ENCODE peak calls at places on chromosomes 16 and 17, in five cellular contexts. One of them, this sample, is unnamed.

GRCh38 chr17:60641810-60642220 is 35.8 kb upstream of the BCAS3 start:
- DNase-seq in spleen: no peak
- DNase-seq in stomach: peak; percentile 63
- DNase-seq in uterus: peak; percentile 41
- DNase-seq in endothelial cell of umbilical vein: peak; percentile 87
- DNase-seq in this sample: no peak

GRCh38 chr16:81542609-81543570 is 98.3 kb downstream of the CMIP start:
- DNase-seq in spleen: peak; percentile 71
- DNase-seq in stomach: no peak
- DNase-seq in uterus: no peak
- DNase-seq in endothelial cell of umbilical vein: peak; percentile 45
- DNase-seq in this sample: no peak

GRCh38 chr16:23288209-23288608 is 13.9 kb upstream of the SCNN1B start:
- DNase-seq in spleen: no peak
- DNase-seq in stomach: no peak
- DNase-seq in uterus: no peak
- DNase-seq in endothelial cell of umbilical vein: no peak
- DNase-seq in this sample: no peak

GRCh38 chr17:299546-299945 is 53.1 kb downstream of the RPH3AL start:
- DNase-seq in spleen: peak; percentile 45
- DNase-seq in stomach: no peak
- DNase-seq in uterus: peak; percentile 37
- DNase-seq in endothelial cell of umbilical vein: no peak
- DNase-seq in this sample: no peak

GRCh38 chr17:1498869-1499268 is 6.4 kb upstream of the MYO1C start:
- DNase-seq in spleen: no peak
- DNase-seq in stomach: no peak
- DNase-seq in uterus: no peak
- DNase-seq in endothelial cell of umbilical vein: no peak
- DNase-seq in this sample: no peak

GRCh38 chr17:73304971-73305786 is 6.6 kb downstream of the CDC42EP4 start:
- DNase-seq in spleen: peak; percentile 84
- DNase-seq in stomach: peak; percentile 54
- DNase-seq in uterus: peak; percentile 63
- DNase-seq in endothelial cell of umbilical vein: peak; percentile 80
- DNase-seq in this sample: peak; percentile 65

GRCh38 chr17:72516772-72517399 is 396.1 kb downstream of the SOX9 start:
- DNase-seq in spleen: no peak
- DNase-seq in stomach: no peak
- DNase-seq in uterus: no peak
- DNase-seq in endothelial cell of umbilical vein: no peak
- DNase-seq in this sample: no peak

GRCh38 chr17:80446645-80447405 is 29.6 kb downstream of the NPTX1 start:
- DNase-seq in spleen: no peak
- DNase-seq in stomach: no peak
- DNase-seq in uterus: no peak
- DNase-seq in endothelial cell of umbilical vein: no peak
- DNase-seq in this sample: no peak

GRCh38 chr17:45256114-45256966 is 5.6 kb downstream of the SPATA32 start:
- DNase-seq in spleen: no peak
- DNase-seq in stomach: no peak
- DNase-seq in uterus: no peak
- DNase-seq in endothelial cell of umbilical vein: no peak
- DNase-seq in this sample: no peak

GRCh38 chr17:78922876-78923498 is 2.2 kb downstream of the TIMP2 start:
- DNase-seq in spleen: no peak
- DNase-seq in stomach: no peak
- DNase-seq in uterus: no peak
- DNase-seq in endothelial cell of umbilical vein: no peak
- DNase-seq in this sample: peak; percentile 19

GRCh38 chr17:21105081-21105480 is 21.7 kb upstream of the DHRS7B start:
- DNase-seq in spleen: no peak
- DNase-seq in stomach: no peak
- DNase-seq in uterus: no peak
- DNase-seq in endothelial cell of umbilical vein: no peak
- DNase-seq in this sample: no peak

GRCh38 chr16:70685061-70685937 is 554 bp downstream of the MTSS2 start:
- DNase-seq in spleen: peak; percentile 75
- DNase-seq in stomach: no peak
- DNase-seq in uterus: no peak
- DNase-seq in endothelial cell of umbilical vein: no peak
- DNase-seq in this sample: peak; percentile 70

GRCh38 chr17:49722066-49722465 is 14.3 kb upstream of the SLC35B1 start:
- DNase-seq in spleen: no peak
- DNase-seq in stomach: no peak
- DNase-seq in uterus: no peak
- DNase-seq in endothelial cell of umbilical vein: no peak
- DNase-seq in this sample: no peak

GRCh38 chr17:68649324-68649723 is 48.2 kb upstream of the FAM20A start:
- DNase-seq in spleen: no peak
- DNase-seq in stomach: no peak
- DNase-seq in uterus: no peak
- DNase-seq in endothelial cell of umbilical vein: no peak
- DNase-seq in this sample: no peak

GRCh38 chr17:31216053-31216751 is 80.8 kb downstream of the OMG start:
- DNase-seq in spleen: no peak
- DNase-seq in stomach: no peak
- DNase-seq in uterus: no peak
- DNase-seq in endothelial cell of umbilical vein: peak; percentile 68
- DNase-seq in this sample: no peak

GRCh38 chr17:43170766-43171681 is at the start of gene NBR1:
- DNase-seq in spleen: peak; percentile 96
- DNase-seq in stomach: peak; percentile 97
- DNase-seq in uterus: peak; percentile 97
- DNase-seq in endothelial cell of umbilical vein: peak; percentile 99
- DNase-seq in this sample: peak; percentile 97

GRCh38 chr17:36910513-36910912 is 26.8 kb upstream of the LHX1 start:
- DNase-seq in spleen: no peak
- DNase-seq in stomach: no peak
- DNase-seq in uterus: no peak
- DNase-seq in endothelial cell of umbilical vein: no peak
- DNase-seq in this sample: no peak

GRCh38 chr17:40092581-40092980 is 7.8 kb downstream of the NR1D1 start:
- DNase-seq in spleen: no peak
- DNase-seq in stomach: no peak
- DNase-seq in uterus: peak; percentile 51
- DNase-seq in endothelial cell of umbilical vein: no peak
- DNase-seq in this sample: peak; percentile 55

GRCh38 chr17:50679008-50679544 is 28.6 kb downstream of the ANKRD40 start:
- DNase-seq in spleen: no peak
- DNase-seq in stomach: no peak
- DNase-seq in uterus: no peak
- DNase-seq in endothelial cell of umbilical vein: no peak
- DNase-seq in this sample: no peak

GRCh38 chr16:49484936-49485335 is 111.3 kb downstream of the C16orf78 start:
- DNase-seq in spleen: peak; percentile 34
- DNase-seq in stomach: no peak
- DNase-seq in uterus: no peak
- DNase-seq in endothelial cell of umbilical vein: no peak
- DNase-seq in this sample: no peak

GRCh38 chr17:11238710-11239109 is 2.3 kb upstream of the SHISA6 start:
- DNase-seq in spleen: no peak
- DNase-seq in stomach: no peak
- DNase-seq in uterus: no peak
- DNase-seq in endothelial cell of umbilical vein: no peak
- DNase-seq in this sample: no peak

GRCh38 chr17:8225813-8226535 is 15.6 kb upstream of the AURKB start:
- DNase-seq in spleen: no peak
- DNase-seq in stomach: peak; percentile 39
- DNase-seq in uterus: peak; percentile 53
- DNase-seq in endothelial cell of umbilical vein: peak; percentile 78
- DNase-seq in this sample: no peak

GRCh38 chr17:66707051-66707450 is 127.9 kb upstream of the CACNG5 start:
- DNase-seq in spleen: no peak
- DNase-seq in stomach: no peak
- DNase-seq in uterus: no peak
- DNase-seq in endothelial cell of umbilical vein: no peak
- DNase-seq in this sample: no peak

DNA sequence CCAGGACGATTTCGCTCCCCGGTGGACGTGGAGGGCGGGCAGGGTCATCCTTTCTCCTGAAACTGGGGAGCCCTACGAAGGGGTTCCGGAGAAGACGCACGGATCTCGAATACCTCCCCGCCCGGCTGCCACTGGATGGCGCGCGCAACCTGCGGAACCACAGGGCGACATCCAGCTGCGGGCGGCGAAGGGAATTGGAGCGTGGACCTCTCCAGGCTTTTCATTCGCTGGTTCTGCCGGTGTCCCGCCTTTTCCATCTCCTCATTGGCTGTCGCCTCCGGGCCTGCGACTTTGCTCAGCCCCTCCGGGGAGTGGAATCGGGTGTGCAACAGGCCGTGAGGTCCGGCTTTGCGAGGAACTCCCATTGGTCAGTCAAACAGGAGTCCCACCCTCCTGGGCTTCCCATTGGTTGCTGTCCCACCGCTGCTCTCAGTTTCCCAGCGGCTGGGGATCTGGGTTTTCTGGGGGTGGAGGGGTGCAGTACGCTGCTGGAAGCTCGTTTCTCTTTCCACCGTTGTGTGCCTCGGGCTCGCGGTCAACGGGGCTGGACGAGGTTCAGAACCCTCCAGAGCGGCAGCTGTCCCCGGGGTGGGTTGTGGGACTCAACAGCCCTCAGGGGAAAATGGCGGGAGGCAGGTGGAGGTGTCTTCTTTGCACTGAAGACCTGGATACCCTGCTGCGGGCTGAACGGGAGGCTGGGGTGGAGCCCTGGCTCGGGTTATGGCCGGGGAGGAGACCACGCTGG is 14.5 kb downstream of the OR1D5 start:
- DNase-seq in spleen: peak; percentile 97
- DNase-seq in stomach: peak; percentile 97
- DNase-seq in uterus: peak; percentile 86
- DNase-seq in endothelial cell of umbilical vein: peak; percentile 99
- DNase-seq in this sample: peak; percentile 97
- TF ChIP-seq POLR2A in spleen: no peak
- TF ChIP-seq POLR2A in stomach: no peak
- TF ChIP-seq POLR2A in uterus: peak; percentile 18
- TF ChIP-seq POLR2A in endothelial cell of umbilical vein: peak; percentile 70
- TF ChIP-seq POLR2A in this sample: no peak

GRCh38 chr16:57283214-57283955 is 1.1 kb downstream of the PLLP start:
- DNase-seq in spleen: no peak
- DNase-seq in stomach: peak; percentile 70
- DNase-seq in uterus: no peak
- DNase-seq in endothelial cell of umbilical vein: no peak
- DNase-seq in this sample: no peak
- TF ChIP-seq POLR2A in spleen: no peak
- TF ChIP-seq POLR2A in stomach: no peak
- TF ChIP-seq POLR2A in uterus: no peak
- TF ChIP-seq POLR2A in endothelial cell of umbilical vein: no peak
- TF ChIP-seq POLR2A in this sample: no peak

GRCh38 chr16:86508947-86509758 is 1.2 kb upstream of the FOXF1 start:
- DNase-seq in spleen: no peak
- DNase-seq in stomach: no peak
- DNase-seq in uterus: peak; percentile 46
- DNase-seq in endothelial cell of umbilical vein: peak; percentile 70
- DNase-seq in this sample: peak; percentile 45
- TF ChIP-seq POLR2A in spleen: no peak
- TF ChIP-seq POLR2A in stomach: no peak
- TF ChIP-seq POLR2A in uterus: peak; percentile 7
- TF ChIP-seq POLR2A in endothelial cell of umbilical vein: no peak
- TF ChIP-seq POLR2A in this sample: no peak

GRCh38 chr17:65677932-65678331 is 116.5 kb upstream of the AXIN2 start:
- DNase-seq in spleen: no peak
- DNase-seq in stomach: no peak
- DNase-seq in uterus: no peak
- DNase-seq in endothelial cell of umbilical vein: no peak
- DNase-seq in this sample: no peak
- TF ChIP-seq POLR2A in spleen: no peak
- TF ChIP-seq POLR2A in stomach: no peak
- TF ChIP-seq POLR2A in uterus: no peak
- TF ChIP-seq POLR2A in endothelial cell of umbilical vein: no peak
- TF ChIP-seq POLR2A in this sample: no peak

DNA sequence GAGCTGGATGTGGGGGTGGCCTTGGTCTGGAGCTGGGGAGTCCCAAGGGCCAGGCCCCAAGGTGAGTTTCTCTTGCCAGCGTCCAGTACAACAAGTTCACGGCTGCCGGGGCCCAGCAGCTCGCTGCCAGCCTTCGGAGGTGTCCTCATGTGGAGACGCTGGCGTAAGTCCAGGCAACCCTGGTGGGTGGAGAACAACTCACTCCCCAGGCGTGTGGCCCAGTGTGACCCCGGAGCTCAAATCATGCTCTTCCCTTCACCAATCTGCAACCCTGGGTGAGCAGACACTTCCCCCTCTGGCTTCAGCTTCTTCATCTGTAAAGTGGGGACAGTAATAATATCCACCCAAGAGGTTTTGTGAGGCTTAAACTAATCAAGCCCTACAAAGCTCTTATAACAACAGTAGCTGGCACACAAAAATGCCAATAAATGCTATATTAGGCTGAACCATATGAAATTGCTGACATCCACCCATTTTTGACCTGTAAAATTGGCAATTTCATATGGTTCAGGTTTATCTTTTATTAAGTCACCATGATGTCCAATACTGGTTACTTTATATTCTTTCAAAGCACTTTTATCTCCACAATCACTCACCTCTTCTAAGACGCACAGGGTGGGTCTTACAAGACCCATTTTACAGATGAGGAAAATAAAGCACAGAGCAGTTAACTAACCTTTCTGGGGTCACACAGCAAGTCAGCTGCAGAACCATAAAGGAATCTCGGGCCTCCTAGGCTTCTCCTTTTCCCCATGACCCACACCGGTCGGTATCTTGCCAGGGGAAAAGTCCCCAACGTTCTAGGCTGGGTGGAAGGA is 19.7 kb downstream of the DEXI start:
- DNase-seq in spleen: peak; percentile 85
- DNase-seq in stomach: no peak
- DNase-seq in uterus: no peak
- DNase-seq in endothelial cell of umbilical vein: no peak
- DNase-seq in this sample: no peak
- TF ChIP-seq POLR2A in spleen: no peak
- TF ChIP-seq POLR2A in stomach: no peak
- TF ChIP-seq POLR2A in uterus: no peak
- TF ChIP-seq POLR2A in endothelial cell of umbilical vein: no peak
- TF ChIP-seq POLR2A in this sample: no peak

GRCh38 chr17:57987582-57988300 is at the start of gene VEZF1:
- DNase-seq in spleen: peak; percentile 96
- DNase-seq in stomach: peak; percentile 78
- DNase-seq in uterus: peak; percentile 80
- DNase-seq in endothelial cell of umbilical vein: peak; percentile 49
- DNase-seq in this sample: peak; percentile 81
- TF ChIP-seq POLR2A in spleen: peak; percentile 37
- TF ChIP-seq POLR2A in stomach: no peak
- TF ChIP-seq POLR2A in uterus: peak; percentile 55
- TF ChIP-seq POLR2A in endothelial cell of umbilical vein: no peak
- TF ChIP-seq POLR2A in this sample: peak; percentile 17

GRCh38 chr16:31093132-31093703 is 1.4 kb downstream of the VKORC1 start:
- DNase-seq in spleen: peak; percentile 70
- DNase-seq in stomach: no peak
- DNase-seq in uterus: no peak
- DNase-seq in endothelial cell of umbilical vein: no peak
- DNase-seq in this sample: no peak
- TF ChIP-seq POLR2A in spleen: no peak
- TF ChIP-seq POLR2A in stomach: no peak
- TF ChIP-seq POLR2A in uterus: no peak
- TF ChIP-seq POLR2A in endothelial cell of umbilical vein: no peak
- TF ChIP-seq POLR2A in this sample: no peak

This sample was measured in ovary.